ENCODE peak calls at places on chromosome 16, in nine cellular contexts. One of them, this sample, is unnamed.

GRCh38 chr16:77794586-77794985 is 6.2 kb downstream of the VAT1L start:
- DNase-seq in fibroblast of mammary gland: peak
- DNase-seq in endothelial cell of umbilical vein: peak
- DNase-seq in adrenal gland: no peak
- DNase-seq in OCI-LY7: no peak
- DNase-seq in cardiac muscle cell: no peak
- DNase-seq in neural progenitor cell: no peak
- DNase-seq in CD8-positive, alpha-beta T cell: no peak
- DNase-seq in HFF-Myc: no peak
- DNase-seq in this sample: peak

GRCh38 chr16:89176717-89177116 is 5.2 kb downstream of the CDH15 start:
- DNase-seq in fibroblast of mammary gland: no peak
- DNase-seq in endothelial cell of umbilical vein: no peak
- DNase-seq in adrenal gland: no peak
- DNase-seq in OCI-LY7: no peak
- DNase-seq in cardiac muscle cell: no peak
- DNase-seq in neural progenitor cell: no peak
- DNase-seq in CD8-positive, alpha-beta T cell: no peak
- DNase-seq in HFF-Myc: no peak
- DNase-seq in this sample: no peak

GRCh38 chr16:15993946-15994665 is 44.7 kb downstream of the ABCC1 start:
- DNase-seq in fibroblast of mammary gland: peak
- DNase-seq in endothelial cell of umbilical vein: peak
- DNase-seq in adrenal gland: no peak
- DNase-seq in OCI-LY7: no peak
- DNase-seq in cardiac muscle cell: no peak
- DNase-seq in neural progenitor cell: no peak
- DNase-seq in CD8-positive, alpha-beta T cell: no peak
- DNase-seq in HFF-Myc: no peak
- DNase-seq in this sample: no peak

GRCh38 chr16:84821728-84822676 is 2.2 kb downstream of the CRISPLD2 start:
- DNase-seq in fibroblast of mammary gland: peak
- DNase-seq in endothelial cell of umbilical vein: no peak
- DNase-seq in adrenal gland: no peak
- DNase-seq in OCI-LY7: no peak
- DNase-seq in cardiac muscle cell: no peak
- DNase-seq in neural progenitor cell: no peak
- DNase-seq in CD8-positive, alpha-beta T cell: no peak
- DNase-seq in HFF-Myc: no peak
- DNase-seq in this sample: no peak

GRCh38 chr16:51404386-51404785 is 253.3 kb upstream of the SALL1 start:
- DNase-seq in fibroblast of mammary gland: peak
- DNase-seq in endothelial cell of umbilical vein: no peak
- DNase-seq in adrenal gland: no peak
- DNase-seq in OCI-LY7: no peak
- DNase-seq in cardiac muscle cell: no peak
- DNase-seq in neural progenitor cell: no peak
- DNase-seq in CD8-positive, alpha-beta T cell: no peak
- DNase-seq in HFF-Myc: no peak
- DNase-seq in this sample: peak

GRCh38 chr16:35732046-35732810 is 2272.8 kb downstream of the TP53TG3F start:
- DNase-seq in fibroblast of mammary gland: no peak
- DNase-seq in endothelial cell of umbilical vein: no peak
- DNase-seq in adrenal gland: no peak
- DNase-seq in OCI-LY7: no peak
- DNase-seq in cardiac muscle cell: no peak
- DNase-seq in neural progenitor cell: no peak
- DNase-seq in CD8-positive, alpha-beta T cell: no peak
- DNase-seq in HFF-Myc: no peak
- DNase-seq in this sample: no peak

GRCh38 chr16:83826146-83826913 is 18.6 kb downstream of the HSBP1 start:
- DNase-seq in fibroblast of mammary gland: peak
- DNase-seq in endothelial cell of umbilical vein: peak
- DNase-seq in adrenal gland: peak
- DNase-seq in OCI-LY7: peak
- DNase-seq in cardiac muscle cell: peak
- DNase-seq in neural progenitor cell: peak
- DNase-seq in CD8-positive, alpha-beta T cell: peak
- DNase-seq in HFF-Myc: no peak
- DNase-seq in this sample: peak

GRCh38 chr16:10128397-10129258 is 53.6 kb downstream of the GRIN2A start:
- DNase-seq in fibroblast of mammary gland: no peak
- DNase-seq in endothelial cell of umbilical vein: no peak
- DNase-seq in adrenal gland: no peak
- DNase-seq in OCI-LY7: no peak
- DNase-seq in cardiac muscle cell: no peak
- DNase-seq in neural progenitor cell: no peak
- DNase-seq in CD8-positive, alpha-beta T cell: no peak
- DNase-seq in HFF-Myc: no peak
- DNase-seq in this sample: no peak

GRCh38 chr16:51723016-51723724 is 572.1 kb upstream of the SALL1 start:
- DNase-seq in fibroblast of mammary gland: no peak
- DNase-seq in endothelial cell of umbilical vein: no peak
- DNase-seq in adrenal gland: no peak
- DNase-seq in OCI-LY7: no peak
- DNase-seq in cardiac muscle cell: no peak
- DNase-seq in neural progenitor cell: peak
- DNase-seq in CD8-positive, alpha-beta T cell: no peak
- DNase-seq in HFF-Myc: no peak
- DNase-seq in this sample: no peak

GRCh38 chr16:9112844-9113186 is 21.4 kb downstream of the HAPSTR1 start:
- DNase-seq in fibroblast of mammary gland: no peak
- DNase-seq in endothelial cell of umbilical vein: no peak
- DNase-seq in adrenal gland: no peak
- DNase-seq in OCI-LY7: no peak
- DNase-seq in cardiac muscle cell: no peak
- DNase-seq in neural progenitor cell: no peak
- DNase-seq in CD8-positive, alpha-beta T cell: no peak
- DNase-seq in HFF-Myc: no peak
- DNase-seq in this sample: no peak

GRCh38 chr16:27890866-27891265 is 172.6 kb downstream of the GSG1L start:
- DNase-seq in fibroblast of mammary gland: no peak
- DNase-seq in endothelial cell of umbilical vein: no peak
- DNase-seq in adrenal gland: no peak
- DNase-seq in OCI-LY7: no peak
- DNase-seq in cardiac muscle cell: no peak
- DNase-seq in neural progenitor cell: no peak
- DNase-seq in CD8-positive, alpha-beta T cell: no peak
- DNase-seq in HFF-Myc: no peak
- DNase-seq in this sample: no peak

GRCh38 chr16:27892879-27893278 is 170.6 kb downstream of the GSG1L start:
- DNase-seq in fibroblast of mammary gland: no peak
- DNase-seq in endothelial cell of umbilical vein: no peak
- DNase-seq in adrenal gland: no peak
- DNase-seq in OCI-LY7: no peak
- DNase-seq in cardiac muscle cell: no peak
- DNase-seq in neural progenitor cell: peak
- DNase-seq in CD8-positive, alpha-beta T cell: no peak
- DNase-seq in HFF-Myc: no peak
- DNase-seq in this sample: no peak

GRCh38 chr16:27894441-27894840 is 169.1 kb downstream of the GSG1L start:
- DNase-seq in fibroblast of mammary gland: no peak
- DNase-seq in endothelial cell of umbilical vein: no peak
- DNase-seq in adrenal gland: no peak
- DNase-seq in OCI-LY7: no peak
- DNase-seq in cardiac muscle cell: no peak
- DNase-seq in neural progenitor cell: no peak
- DNase-seq in CD8-positive, alpha-beta T cell: no peak
- DNase-seq in HFF-Myc: no peak
- DNase-seq in this sample: no peak

DNA sequence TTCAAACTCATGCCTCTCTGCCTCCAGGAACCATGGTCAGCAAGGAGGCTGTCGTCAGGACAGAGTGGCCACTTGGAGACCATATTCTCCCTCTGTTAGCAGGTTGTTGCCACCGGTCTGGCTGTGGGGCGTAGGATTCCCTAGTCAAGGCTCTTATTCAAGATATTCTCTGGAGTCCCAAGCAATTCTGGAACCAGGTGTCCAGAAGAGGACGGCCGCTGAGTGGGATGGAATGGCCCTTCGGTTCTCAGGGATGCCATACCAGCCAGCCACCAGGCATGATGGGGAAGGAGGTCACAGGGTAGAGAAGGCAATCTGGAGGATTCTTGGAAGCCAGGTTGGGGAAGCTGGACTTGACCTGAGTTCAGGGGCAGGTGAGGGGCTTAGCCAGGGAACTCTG is 173.5 kb downstream of the GSG1L start:
- DNase-seq in fibroblast of mammary gland: no peak
- DNase-seq in endothelial cell of umbilical vein: no peak
- DNase-seq in adrenal gland: no peak
- DNase-seq in OCI-LY7: no peak
- DNase-seq in cardiac muscle cell: no peak
- DNase-seq in neural progenitor cell: no peak
- DNase-seq in CD8-positive, alpha-beta T cell: no peak
- DNase-seq in HFF-Myc: no peak
- DNase-seq in this sample: no peak
- H3K4me3 ChIP-seq in fibroblast of mammary gland: no peak
- H3K4me3 ChIP-seq in endothelial cell of umbilical vein: no peak
- H3K4me3 ChIP-seq in adrenal gland: no peak
- H3K4me3 ChIP-seq in OCI-LY7: no peak
- H3K4me3 ChIP-seq in cardiac muscle cell: no peak
- H3K4me3 ChIP-seq in neural progenitor cell: no peak
- H3K4me3 ChIP-seq in CD8-positive, alpha-beta T cell: no peak
- H3K4me3 ChIP-seq in HFF-Myc: no peak
- H3K4me3 ChIP-seq in this sample: no peak

GRCh38 chr16:1152651-1153259 is at the start of gene CACNA1H:
- DNase-seq in fibroblast of mammary gland: no peak
- DNase-seq in endothelial cell of umbilical vein: no peak
- DNase-seq in adrenal gland: peak
- DNase-seq in OCI-LY7: no peak
- DNase-seq in cardiac muscle cell: peak
- DNase-seq in neural progenitor cell: peak
- DNase-seq in CD8-positive, alpha-beta T cell: peak
- DNase-seq in HFF-Myc: no peak
- DNase-seq in this sample: no peak
- H3K4me3 ChIP-seq in fibroblast of mammary gland: no peak
- H3K4me3 ChIP-seq in endothelial cell of umbilical vein: no peak
- H3K4me3 ChIP-seq in adrenal gland: peak
- H3K4me3 ChIP-seq in OCI-LY7: no peak
- H3K4me3 ChIP-seq in cardiac muscle cell: peak
- H3K4me3 ChIP-seq in neural progenitor cell: peak
- H3K4me3 ChIP-seq in CD8-positive, alpha-beta T cell: peak
- H3K4me3 ChIP-seq in HFF-Myc: peak
- H3K4me3 ChIP-seq in this sample: peak

DNA sequence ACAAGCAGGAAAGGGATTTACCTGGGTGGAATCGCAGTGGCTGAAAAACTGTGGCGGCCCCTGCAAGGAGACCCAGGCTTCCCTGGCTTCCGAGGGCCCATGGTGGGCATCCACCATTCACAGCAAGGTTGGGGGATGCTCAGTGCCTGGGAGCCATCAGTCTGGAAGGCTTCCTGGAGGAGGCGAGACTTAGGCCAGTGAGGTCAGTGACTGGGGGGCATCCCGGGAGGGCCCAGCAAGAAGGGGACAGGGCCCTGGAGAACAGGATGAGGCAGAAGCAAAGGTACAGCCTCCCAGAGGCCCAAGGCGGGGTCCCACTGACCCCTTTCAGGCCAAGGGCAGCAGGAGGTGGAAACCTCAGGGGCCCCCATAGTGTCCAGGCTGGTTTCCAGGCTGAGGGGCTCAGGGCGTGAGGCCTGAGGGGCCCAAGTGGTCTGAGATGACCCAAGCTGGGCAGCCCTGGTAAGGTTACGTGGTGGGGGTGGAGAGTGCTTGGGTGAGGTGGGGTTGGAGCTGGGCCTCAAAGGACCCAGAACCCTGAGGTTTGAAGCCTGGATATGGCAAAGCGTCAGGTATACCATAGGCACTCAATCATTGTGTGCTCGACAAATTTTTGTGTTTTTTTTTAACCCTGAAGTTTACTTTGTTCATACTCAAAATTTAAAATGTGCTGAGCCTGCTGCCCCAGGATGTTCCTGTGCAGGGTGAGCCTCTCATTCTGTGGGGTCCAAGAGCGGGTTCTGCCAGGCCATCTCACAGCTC is 15.8 kb upstream of the SRRM2 start:
- DNase-seq in fibroblast of mammary gland: no peak
- DNase-seq in endothelial cell of umbilical vein: no peak
- DNase-seq in adrenal gland: no peak
- DNase-seq in OCI-LY7: no peak
- DNase-seq in cardiac muscle cell: no peak
- DNase-seq in neural progenitor cell: no peak
- DNase-seq in CD8-positive, alpha-beta T cell: no peak
- DNase-seq in HFF-Myc: no peak
- DNase-seq in this sample: no peak
- H3K4me3 ChIP-seq in fibroblast of mammary gland: no peak
- H3K4me3 ChIP-seq in endothelial cell of umbilical vein: no peak
- H3K4me3 ChIP-seq in adrenal gland: no peak
- H3K4me3 ChIP-seq in OCI-LY7: no peak
- H3K4me3 ChIP-seq in cardiac muscle cell: no peak
- H3K4me3 ChIP-seq in neural progenitor cell: no peak
- H3K4me3 ChIP-seq in CD8-positive, alpha-beta T cell: no peak
- H3K4me3 ChIP-seq in HFF-Myc: no peak
- H3K4me3 ChIP-seq in this sample: no peak

GRCh38 chr16:73023752-73024570 is 24.0 kb downstream of the ZFHX3 start:
- DNase-seq in fibroblast of mammary gland: no peak
- DNase-seq in endothelial cell of umbilical vein: no peak
- DNase-seq in adrenal gland: no peak
- DNase-seq in OCI-LY7: no peak
- DNase-seq in cardiac muscle cell: no peak
- DNase-seq in neural progenitor cell: no peak
- DNase-seq in CD8-positive, alpha-beta T cell: no peak
- DNase-seq in HFF-Myc: no peak
- DNase-seq in this sample: no peak

GRCh38 chr16:73024571-73025105 is 23.3 kb downstream of the ZFHX3 start:
- DNase-seq in fibroblast of mammary gland: no peak
- DNase-seq in endothelial cell of umbilical vein: no peak
- DNase-seq in adrenal gland: no peak
- DNase-seq in OCI-LY7: no peak
- DNase-seq in cardiac muscle cell: no peak
- DNase-seq in neural progenitor cell: no peak
- DNase-seq in CD8-positive, alpha-beta T cell: no peak
- DNase-seq in HFF-Myc: no peak
- DNase-seq in this sample: no peak

GRCh38 chr16:73023320-73023719 is 24.6 kb downstream of the ZFHX3 start:
- DNase-seq in fibroblast of mammary gland: no peak
- DNase-seq in endothelial cell of umbilical vein: no peak
- DNase-seq in adrenal gland: no peak
- DNase-seq in OCI-LY7: no peak
- DNase-seq in cardiac muscle cell: no peak
- DNase-seq in neural progenitor cell: no peak
- DNase-seq in CD8-positive, alpha-beta T cell: no peak
- DNase-seq in HFF-Myc: no peak
- DNase-seq in this sample: no peak

GRCh38 chr16:73025506-73026131 is 22.3 kb downstream of the ZFHX3 start:
- DNase-seq in fibroblast of mammary gland: peak
- DNase-seq in endothelial cell of umbilical vein: peak
- DNase-seq in adrenal gland: peak
- DNase-seq in OCI-LY7: no peak
- DNase-seq in cardiac muscle cell: no peak
- DNase-seq in neural progenitor cell: no peak
- DNase-seq in CD8-positive, alpha-beta T cell: no peak
- DNase-seq in HFF-Myc: no peak
- DNase-seq in this sample: no peak

DNA sequence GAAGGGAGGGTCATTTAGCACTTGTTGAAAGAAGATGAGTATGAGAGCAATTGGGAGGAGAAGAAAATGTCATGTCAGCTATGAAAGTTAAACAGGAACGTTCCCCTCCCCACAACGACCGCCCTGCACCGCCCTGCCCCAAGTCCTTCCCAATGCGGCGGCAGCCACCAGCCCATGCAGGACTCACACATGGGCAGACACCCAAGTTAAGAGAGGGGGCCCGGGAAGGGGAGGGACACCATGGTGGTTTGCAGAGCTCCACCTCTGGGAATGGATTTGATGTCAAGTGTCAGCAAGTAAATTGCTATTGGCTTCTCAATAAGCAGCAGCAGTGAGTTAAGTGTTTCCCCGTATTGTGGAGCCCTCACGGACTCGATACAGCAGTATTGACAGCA is 22.8 kb downstream of the ZFHX3 start:
- DNase-seq in fibroblast of mammary gland: no peak
- DNase-seq in endothelial cell of umbilical vein: no peak
- DNase-seq in adrenal gland: no peak
- DNase-seq in OCI-LY7: no peak
- DNase-seq in cardiac muscle cell: no peak
- DNase-seq in neural progenitor cell: no peak
- DNase-seq in CD8-positive, alpha-beta T cell: no peak
- DNase-seq in HFF-Myc: no peak
- DNase-seq in this sample: no peak
- H3K4me3 ChIP-seq in fibroblast of mammary gland: no peak
- H3K4me3 ChIP-seq in endothelial cell of umbilical vein: no peak
- H3K4me3 ChIP-seq in adrenal gland: no peak
- H3K4me3 ChIP-seq in OCI-LY7: no peak
- H3K4me3 ChIP-seq in cardiac muscle cell: no peak
- H3K4me3 ChIP-seq in neural progenitor cell: no peak
- H3K4me3 ChIP-seq in CD8-positive, alpha-beta T cell: no peak
- H3K4me3 ChIP-seq in HFF-Myc: no peak
- H3K4me3 ChIP-seq in this sample: no peak